ENCODE peak calls at places on chromosomes 6 and 20, in eight cellular contexts. Z, V, X, S, B, W, A and I are unnamed samples.

GRCh38 chr6:108838101-108838717 is 10.0 kb upstream of the ARMC2 start:
- DNase-seq in V (no peak), S (no peak), B (no peak), Z (peak; percentile 46), W (no peak), A (peak; percentile 48), X (no peak), I (peak; percentile 34)

GRCh38 chr6:27098956-27099355 is 148.5 kb upstream of the PRSS16 start:
- DNase-seq in V (no peak), W (no peak), A (no peak), Z (no peak), B (no peak), X (no peak), S (no peak), I (no peak)

GRCh38 chr20:35600176-35600995 is 15.2 kb upstream of the SPAG4 start:
- DNase-seq in S (no peak), V (no peak), Z (peak; percentile 31), W (no peak), X (no peak), B (no peak), A (no peak), I (no peak)

GRCh38 chr6:17280552-17281090 is 540 bp upstream of the RBM24 start:
- DNase-seq in S (no peak), B (no peak), Z (peak; percentile 71), V (peak; percentile 16), W (peak; percentile 73), A (peak; percentile 94), X (no peak), I (peak; percentile 55)

GRCh38 chr20:14062171-14062570 is 66.9 kb downstream of the MACROD2 start:
- DNase-seq in S (no peak), V (no peak), X (no peak), B (no peak), W (no peak), A (no peak), Z (no peak), I (no peak)

GRCh38 chr20:34037121-34037520 is 43.4 kb downstream of the RALY start:
- DNase-seq in B (peak; percentile 18), Z (no peak), V (peak; percentile 26), X (peak; percentile 49), W (no peak), S (no peak), A (no peak), I (no peak)

GRCh38 chr6:7042056-7042653 is 65.6 kb upstream of the RREB1 start:
- DNase-seq in X (no peak), S (no peak), Z (no peak), B (peak; percentile 60), W (no peak), V (no peak), A (no peak), I (no peak)

GRCh38 chr6:155090166-155090565 is 95.1 kb downstream of the TIAM2 start:
- DNase-seq in A (no peak), W (no peak), V (no peak), B (no peak), Z (no peak), X (no peak), S (no peak), I (no peak)

GRCh38 chr6:141451508-141452353 is 681.0 kb upstream of the GJE1 start:
- DNase-seq in A (no peak), W (no peak), Z (no peak), S (no peak), B (no peak), V (no peak), X (no peak), I (no peak)

GRCh38 chr6:10215711-10216110 is 199.2 kb downstream of the TFAP2A start:
- DNase-seq in Z (no peak), B (no peak), X (no peak), W (no peak), S (no peak), V (no peak), A (no peak), I (no peak)

DNA sequence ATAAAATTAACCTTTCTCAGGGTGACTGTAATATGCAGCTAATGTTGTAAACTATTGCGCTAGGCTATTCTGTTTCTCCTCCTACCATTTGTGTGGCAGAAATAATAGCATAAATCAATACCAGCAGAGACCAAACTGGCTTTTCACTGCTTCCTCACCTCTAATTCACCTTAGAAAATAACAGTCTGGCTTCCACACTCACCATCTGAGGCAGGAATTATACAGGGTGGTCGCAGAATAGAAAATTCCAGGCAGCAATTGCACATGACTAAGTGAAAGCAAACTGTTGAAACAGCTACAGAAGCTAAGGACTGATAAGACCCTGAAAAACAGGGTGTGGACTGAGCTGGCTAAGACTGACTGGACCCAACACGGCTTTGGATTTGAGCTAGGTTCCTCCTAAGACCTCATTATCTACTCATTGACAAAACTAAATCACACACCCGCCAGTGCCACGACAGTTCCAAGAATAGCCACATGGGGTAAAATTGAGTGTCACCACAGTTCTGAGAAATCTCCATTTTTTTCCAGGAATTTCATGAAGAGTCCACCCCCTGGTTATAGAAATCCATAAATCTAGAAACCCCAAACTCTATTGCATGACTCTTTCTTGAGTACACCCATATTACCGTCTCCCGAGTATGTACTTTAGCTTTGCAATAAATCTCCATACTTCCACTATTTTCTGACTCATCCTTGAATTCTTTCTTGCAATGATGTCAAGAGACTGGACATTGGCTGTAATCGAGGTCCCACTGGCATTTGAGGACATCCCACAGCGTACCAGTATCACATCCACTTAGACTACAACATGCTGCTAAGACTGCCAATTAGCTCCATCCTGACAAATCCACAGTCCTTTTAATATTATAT is 60.9 kb upstream of the KCNQ5 start:
- DNase-seq in A (peak; percentile 4), S (no peak), W (no peak), B (no peak), X (no peak), Z (no peak), V (no peak), I (no peak)
- TF ChIP-seq CTCF in A (peak; percentile 13), S (no peak), W (peak; percentile 51), B (no peak), X (no peak), Z (no peak), V (no peak), I (peak; percentile 36)

GRCh38 chr6:170293881-170294755 is 3.2 kb upstream of the DLL1 start:
- DNase-seq in X (no peak), A (no peak), W (no peak), S (no peak), V (no peak), B (no peak), Z (no peak), I (no peak)

GRCh38 chr6:170291271-170292110 is 613 bp upstream of the DLL1 start:
- DNase-seq in S (peak; percentile 66), B (no peak), A (peak; percentile 72), W (no peak), V (peak; percentile 78), X (peak; percentile 41), Z (peak; percentile 76), I (peak; percentile 45)

GRCh38 chr6:170292111-170292777 is 1.4 kb upstream of the DLL1 start:
- DNase-seq in A (no peak), Z (no peak), S (no peak), W (no peak), B (no peak), X (no peak), V (no peak), I (no peak)

GRCh38 chr6:170293411-170293844 is 2.5 kb upstream of the DLL1 start:
- DNase-seq in A (no peak), B (no peak), S (no peak), X (no peak), W (no peak), Z (no peak), V (no peak), I (no peak)

DNA sequence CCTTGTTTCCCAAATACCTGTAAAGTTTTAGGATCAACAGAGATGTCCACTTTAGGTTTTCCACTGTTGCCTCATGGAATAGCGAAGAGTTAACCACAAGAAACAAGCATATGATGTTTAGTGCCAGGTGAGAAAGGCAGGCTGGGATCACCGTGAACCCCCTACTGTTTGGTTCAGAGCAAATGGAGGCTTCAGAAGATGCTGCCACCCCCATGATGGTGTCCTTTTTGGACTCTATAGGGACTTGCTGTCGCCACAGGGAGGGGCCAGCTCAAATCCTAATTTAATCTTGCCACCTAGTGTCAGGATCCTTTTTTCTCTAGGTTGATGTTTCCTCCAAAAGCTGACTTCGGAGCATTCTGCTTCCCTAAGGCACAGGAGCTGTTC is 1.9 kb upstream of the DLL1 start:
- DNase-seq in W (no peak), X (no peak), A (no peak), B (no peak), V (peak; percentile 70), Z (no peak), S (no peak), I (no peak)
- TF ChIP-seq CTCF in W (peak; percentile 34), X (peak; percentile 28), A (peak; percentile 11), B (no peak), V (no peak), Z (no peak), S (no peak), I (no peak)

DNA sequence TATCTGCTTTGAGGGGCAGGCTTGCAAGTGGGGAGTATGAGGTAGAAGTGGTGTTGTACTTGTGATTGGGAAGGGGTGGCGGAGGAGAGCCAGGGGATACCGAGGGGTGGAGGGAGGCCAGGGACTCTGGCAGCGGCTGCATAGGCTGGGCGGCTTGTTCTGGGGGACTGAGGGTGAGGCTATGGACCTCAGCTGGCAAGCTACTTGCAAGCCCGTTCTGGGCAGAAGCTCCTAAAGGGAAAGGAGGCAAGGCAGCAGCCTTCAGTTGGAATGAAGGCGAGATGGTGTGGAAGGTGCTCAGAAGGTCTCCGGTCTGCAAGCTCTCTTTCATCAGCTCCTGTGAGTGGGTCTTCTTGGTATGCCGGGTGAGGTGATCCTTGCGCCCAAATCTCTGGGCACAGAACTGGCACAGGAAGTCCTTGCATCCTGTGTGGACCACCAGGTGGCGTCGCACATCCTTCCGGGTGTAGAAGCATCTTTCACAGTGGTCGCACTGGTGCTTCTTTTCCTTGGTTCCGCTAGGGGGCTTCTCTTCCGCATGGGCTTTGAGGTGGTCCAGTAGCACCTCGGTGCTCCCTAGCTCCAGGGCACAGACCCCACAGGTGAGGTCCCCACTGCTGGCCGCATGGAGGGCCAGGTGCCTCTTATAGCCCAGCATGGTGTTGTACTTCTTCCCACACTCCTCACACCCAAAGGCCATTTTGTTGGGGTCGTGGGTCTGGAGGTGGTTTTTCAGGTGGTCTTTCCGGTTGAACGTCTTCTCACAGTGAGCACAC is 66.0 kb downstream of the PLAGL1 start:
- DNase-seq in Z (peak; percentile 72), V (peak; percentile 25), A (peak; percentile 79), W (no peak), B (peak; percentile 64), S (no peak), X (peak; percentile 55), I (peak; percentile 19)
- TF ChIP-seq CTCF in Z (peak; percentile 77), V (peak; percentile 45), A (peak; percentile 71), W (peak; percentile 78), B (peak; percentile 62), S (no peak), X (peak; percentile 52), I (peak; percentile 75)

DNA sequence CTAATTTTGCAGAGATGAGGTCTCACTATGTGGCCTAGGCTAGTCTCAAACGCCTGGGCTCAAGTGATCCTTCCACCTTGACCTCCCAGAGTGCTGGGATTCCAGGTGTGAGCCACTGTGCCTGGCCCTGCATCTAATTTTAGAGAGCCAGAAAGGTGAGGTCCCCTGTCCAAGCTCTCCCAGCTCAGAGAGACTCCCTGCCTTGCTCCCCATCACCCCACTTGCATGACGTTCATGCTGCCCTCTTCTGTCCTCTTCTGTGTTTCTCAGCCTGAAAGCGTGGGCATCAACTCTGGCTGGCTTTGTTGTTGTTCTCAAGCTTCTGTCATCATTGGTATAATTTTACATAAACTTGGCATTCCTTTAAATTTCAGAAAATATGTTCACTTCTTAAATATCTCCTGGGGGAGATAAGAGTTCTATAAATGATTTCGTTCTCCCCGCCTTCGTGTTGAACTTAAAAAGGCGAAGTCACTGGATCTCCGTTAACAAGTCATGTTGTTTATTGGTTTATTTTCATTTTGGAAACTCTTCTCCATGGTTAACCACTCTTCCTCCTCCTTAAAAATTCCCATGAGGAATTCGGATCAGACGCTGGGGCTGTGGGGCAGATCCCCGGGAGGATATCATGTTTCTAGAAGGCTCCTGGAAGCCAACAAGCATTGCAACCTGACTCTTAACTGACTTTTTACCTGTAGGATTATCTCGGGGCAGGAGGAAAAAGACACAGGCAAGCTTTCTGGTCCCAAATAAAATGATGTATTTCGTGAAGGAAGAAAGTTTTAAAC is 13.2 kb upstream of the PARD6B start:
- DNase-seq in V (no peak), S (no peak), Z (peak; percentile 38), X (no peak), B (no peak), A (no peak), W (no peak), I (no peak)
- TF ChIP-seq CTCF in V (no peak), S (no peak), Z (no peak), X (no peak), B (no peak), A (peak; percentile 14), W (no peak), I (no peak)